ENCODE peak calls at places on chromosomes 1 and 21, in nine cellular contexts. Q, U, M, D, F, L, T, Y and S are unnamed samples.

GRCh38 chr21:25708467-25709065 is 26.1 kb downstream of the ATP5PF start:
- DNase-seq in Q (peak), U (peak), M (peak), D (no peak), F (no peak), L (no peak), T (no peak), Y (no peak), S (peak)

GRCh38 chr1:233516732-233517131 is 97.2 kb upstream of the KCNK1 start:
- DNase-seq in Q (no peak), U (no peak), M (no peak), D (peak), F (no peak), L (no peak), T (no peak), Y (no peak), S (no peak)

GRCh38 chr21:33976082-33976979 is 60.7 kb upstream of the ATP5PO start:
- DNase-seq in Q (peak), U (no peak), M (peak), D (no peak), F (no peak), L (no peak), T (no peak), Y (peak), S (no peak)

GRCh38 chr1:87215592-87215991 is 113.1 kb upstream of the LMO4 start:
- DNase-seq in Q (no peak), U (no peak), M (no peak), D (no peak), F (no peak), L (no peak), T (no peak), Y (no peak), S (no peak)

GRCh38 chr1:30518186-30518585 is 205.2 kb downstream of the MATN1 start:
- DNase-seq in Q (no peak), U (no peak), M (no peak), D (no peak), F (peak), L (no peak), T (no peak), Y (no peak), S (no peak)

GRCh38 chr1:1137256-1138045 is 21.6 kb upstream of the C1orf159 start:
- DNase-seq in Q (no peak), U (no peak), M (no peak), D (no peak), F (no peak), L (no peak), T (no peak), Y (no peak), S (no peak)

GRCh38 chr21:36125513-36126121 is 9.3 kb upstream of the CBR3 start:
- DNase-seq in Q (no peak), U (peak), M (no peak), D (no peak), F (no peak), L (peak), T (peak), Y (no peak), S (peak)

GRCh38 chr1:113983826-113984225 is 4.6 kb downstream of the OLFML3 start:
- DNase-seq in Q (no peak), U (no peak), M (no peak), D (no peak), F (no peak), L (no peak), T (no peak), Y (no peak), S (no peak)

GRCh38 chr1:204258213-204259115 is 44.7 kb upstream of the GOLT1A start:
- DNase-seq in Q (peak), U (peak), M (peak), D (peak), F (no peak), L (peak), T (peak), Y (no peak), S (peak)

GRCh38 chr1:247895976-247896375 is 589 bp downstream of the OR2W3 start:
- DNase-seq in Q (no peak), U (no peak), M (no peak), D (no peak), F (no peak), L (no peak), T (no peak), Y (no peak), S (no peak)

GRCh38 chr21:33267250-33267649 is 1.1 kb downstream of the IL10RB start:
- DNase-seq in Q (no peak), U (no peak), M (no peak), D (no peak), F (no peak), L (no peak), T (no peak), Y (no peak), S (no peak)

GRCh38 chr1:23838401-23838866 is 13.2 kb upstream of the HMGCL start:
- DNase-seq in Q (peak), U (peak), M (peak), D (peak), F (peak), L (peak), T (peak), Y (peak), S (peak)

GRCh38 chr1:202076050-202076511 is 46.6 kb upstream of the GPR37L1 start:
- DNase-seq in Q (no peak), U (peak), M (no peak), D (no peak), F (no peak), L (no peak), T (no peak), Y (no peak), S (peak)

GRCh38 chr1:21687081-21687529 is 17.9 kb upstream of the RAP1GAP start:
- DNase-seq in Q (no peak), U (no peak), M (no peak), D (no peak), F (no peak), L (no peak), T (no peak), Y (no peak), S (no peak)

GRCh38 chr1:118862755-118863154 is 125.4 kb downstream of the TBX15 start:
- DNase-seq in Q (peak), U (no peak), M (no peak), D (no peak), F (no peak), L (no peak), T (no peak), Y (no peak), S (no peak)

GRCh38 chr21:43775795-43776430 is at the start of gene CSTB:
- DNase-seq in Q (peak), U (peak), M (peak), D (peak), F (peak), L (peak), T (peak), Y (peak), S (peak)

GRCh38 chr1:22949807-22950462 is 22.7 kb downstream of the LACTBL1 start:
- DNase-seq in Q (no peak), U (no peak), M (no peak), D (no peak), F (no peak), L (no peak), T (no peak), Y (no peak), S (no peak)

GRCh38 chr1:6424000-6424565 is 493 bp upstream of the ESPN start:
- DNase-seq in Q (no peak), U (peak), M (no peak), D (peak), F (no peak), L (no peak), T (no peak), Y (no peak), S (no peak)

GRCh38 chr1:6423321-6423999 is 1.1 kb upstream of the ESPN start:
- DNase-seq in Q (no peak), U (peak), M (no peak), D (peak), F (no peak), L (peak), T (peak), Y (no peak), S (peak)

GRCh38 chr1:6426321-6426971 is 1.9 kb downstream of the ESPN start:
- DNase-seq in Q (no peak), U (no peak), M (no peak), D (no peak), F (no peak), L (no peak), T (no peak), Y (no peak), S (no peak)

GRCh38 chr1:6425671-6426070 is 1.1 kb downstream of the ESPN start:
- DNase-seq in Q (no peak), U (no peak), M (no peak), D (peak), F (no peak), L (no peak), T (no peak), Y (no peak), S (no peak)

GRCh38 chr1:6424619-6425593 is at the start of gene ESPN:
- DNase-seq in Q (no peak), U (peak), M (no peak), D (peak), F (no peak), L (no peak), T (no peak), Y (no peak), S (no peak)
- H3K4me3 ChIP-seq in Q (no peak), U (peak), M (peak), D (peak), F (peak), L (peak), T (no peak), Y (peak), S (no peak)

GRCh38 chr21:45006536-45007079 is 66.8 kb downstream of the SLX9 start:
- DNase-seq in Q (no peak), U (no peak), M (no peak), D (no peak), F (no peak), L (peak), T (no peak), Y (no peak), S (no peak)

GRCh38 chr21:45003331-45004058 is 63.7 kb downstream of the SLX9 start:
- DNase-seq in Q (no peak), U (no peak), M (no peak), D (peak), F (no peak), L (peak), T (no peak), Y (peak), S (peak)

GRCh38 chr21:45002381-45003204 is 62.8 kb downstream of the SLX9 start:
- DNase-seq in Q (no peak), U (no peak), M (no peak), D (peak), F (no peak), L (peak), T (no peak), Y (no peak), S (peak)

GRCh38 chr21:45004481-45005263 is 64.8 kb downstream of the SLX9 start:
- DNase-seq in Q (no peak), U (no peak), M (no peak), D (peak), F (no peak), L (peak), T (no peak), Y (no peak), S (peak)

DNA sequence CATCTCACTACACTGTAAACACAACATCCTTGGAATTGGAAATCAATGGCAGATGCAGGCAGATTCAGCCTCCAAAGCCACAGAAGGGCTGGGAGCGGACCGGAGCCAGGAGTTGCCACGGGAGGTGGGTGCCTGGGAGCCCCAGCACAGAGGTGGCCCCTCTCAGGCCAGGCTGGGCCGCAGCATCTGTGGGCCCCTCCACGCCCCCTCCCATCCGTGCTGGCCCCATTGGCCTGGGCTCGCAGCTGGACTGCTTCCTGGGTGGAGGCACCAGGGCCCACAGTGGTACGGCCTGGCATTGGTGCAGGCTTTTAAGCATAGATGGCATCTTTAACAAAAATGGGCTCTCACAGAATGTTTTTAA is 64.2 kb downstream of the SLX9 start:
- DNase-seq in Q (no peak), U (no peak), M (no peak), D (peak), F (no peak), L (peak), T (no peak), Y (no peak), S (no peak)
- H3K4me3 ChIP-seq in Q (no peak), U (no peak), M (no peak), D (no peak), F (no peak), L (no peak), T (no peak), Y (no peak), S (no peak)

GRCh38 chr1:6905790-6906189 is 120.5 kb downstream of the CAMTA1 start:
- DNase-seq in Q (no peak), U (no peak), M (no peak), D (no peak), F (no peak), L (no peak), T (no peak), Y (no peak), S (no peak)

GRCh38 chr1:6907676-6908434 is 122.6 kb downstream of the CAMTA1 start:
- DNase-seq in Q (no peak), U (no peak), M (no peak), D (no peak), F (peak), L (no peak), T (no peak), Y (peak), S (no peak)

GRCh38 chr1:6906783-6907182 is 121.5 kb downstream of the CAMTA1 start:
- DNase-seq in Q (no peak), U (no peak), M (no peak), D (no peak), F (no peak), L (no peak), T (no peak), Y (peak), S (no peak)

GRCh38 chr1:6909401-6909800 is 124.1 kb downstream of the CAMTA1 start:
- DNase-seq in Q (no peak), U (no peak), M (no peak), D (no peak), F (peak), L (no peak), T (no peak), Y (no peak), S (no peak)

GRCh38 chr1:6907201-6907600 is 121.9 kb downstream of the CAMTA1 start:
- DNase-seq in Q (no peak), U (no peak), M (no peak), D (no peak), F (no peak), L (no peak), T (no peak), Y (peak), S (no peak)
- H3K4me3 ChIP-seq in Q (no peak), U (no peak), M (no peak), D (no peak), F (no peak), L (no peak), T (peak), Y (no peak), S (no peak)

GRCh38 chr1:12251442-12251841 is 21.6 kb downstream of the VPS13D start:
- DNase-seq in Q (no peak), U (no peak), M (no peak), D (no peak), F (no peak), L (no peak), T (no peak), Y (no peak), S (no peak)
- H3K4me3 ChIP-seq in Q (no peak), U (no peak), M (no peak), D (no peak), F (no peak), L (no peak), T (no peak), Y (no peak), S (no peak)